ENCODE peak calls at places on chromosome 14, in six cellular contexts. I is testis, N is upper lobe of left lung, J is ovary, Z is H54, X is endothelial cell of umbilical vein. M is an unnamed sample.

GRCh38 chr14:86532219-86532618 is 1002.3 kb downstream of the FLRT2 start:
- DNase-seq in I (no peak), N (no peak), J (no peak), Z (no peak), X (no peak), M (no peak)

GRCh38 chr14:34710744-34711143 is 3.6 kb downstream of the CFL2 start:
- DNase-seq in I (no peak), N (no peak), J (no peak), Z (no peak), X (peak), M (no peak)

GRCh38 chr14:67814826-67815225 is 1.6 kb downstream of the ZFYVE26 start:
- DNase-seq in I (no peak), N (no peak), J (no peak), Z (no peak), X (no peak), M (peak)

GRCh38 chr14:27995688-27996087 is 770.9 kb upstream of the FOXG1 start:
- DNase-seq in I (no peak), N (peak), J (no peak), Z (no peak), X (no peak), M (no peak)

GRCh38 chr14:103023881-103024473 is 33.4 kb downstream of the CDC42BPB start:
- DNase-seq in I (no peak), N (no peak), J (no peak), Z (peak), X (peak), M (no peak)

GRCh38 chr14:102928412-102929348 is 6.2 kb downstream of the AMN start:
- DNase-seq in I (peak), N (peak), J (peak), Z (no peak), X (peak), M (peak)

GRCh38 chr14:38718519-38718918 is 384.5 kb downstream of the SEC23A start:
- DNase-seq in I (no peak), N (no peak), J (no peak), Z (no peak), X (peak), M (no peak)

GRCh38 chr14:88749139-88749538 is 43.6 kb downstream of the EML5 start:
- DNase-seq in I (no peak), N (no peak), J (no peak), Z (no peak), X (no peak), M (no peak)

GRCh38 chr14:21093769-21094681 is 4.4 kb downstream of the ZNF219 start:
- DNase-seq in I (no peak), N (no peak), J (no peak), Z (no peak), X (no peak), M (no peak)

GRCh38 chr14:31172084-31172483 is 35.5 kb downstream of the HECTD1 start:
- DNase-seq in I (no peak), N (no peak), J (no peak), Z (no peak), X (no peak), M (no peak)

GRCh38 chr14:52547526-52547925 is 4.8 kb downstream of the TXNDC16 start:
- DNase-seq in I (no peak), N (no peak), J (no peak), Z (no peak), X (no peak), M (peak)

DNA sequence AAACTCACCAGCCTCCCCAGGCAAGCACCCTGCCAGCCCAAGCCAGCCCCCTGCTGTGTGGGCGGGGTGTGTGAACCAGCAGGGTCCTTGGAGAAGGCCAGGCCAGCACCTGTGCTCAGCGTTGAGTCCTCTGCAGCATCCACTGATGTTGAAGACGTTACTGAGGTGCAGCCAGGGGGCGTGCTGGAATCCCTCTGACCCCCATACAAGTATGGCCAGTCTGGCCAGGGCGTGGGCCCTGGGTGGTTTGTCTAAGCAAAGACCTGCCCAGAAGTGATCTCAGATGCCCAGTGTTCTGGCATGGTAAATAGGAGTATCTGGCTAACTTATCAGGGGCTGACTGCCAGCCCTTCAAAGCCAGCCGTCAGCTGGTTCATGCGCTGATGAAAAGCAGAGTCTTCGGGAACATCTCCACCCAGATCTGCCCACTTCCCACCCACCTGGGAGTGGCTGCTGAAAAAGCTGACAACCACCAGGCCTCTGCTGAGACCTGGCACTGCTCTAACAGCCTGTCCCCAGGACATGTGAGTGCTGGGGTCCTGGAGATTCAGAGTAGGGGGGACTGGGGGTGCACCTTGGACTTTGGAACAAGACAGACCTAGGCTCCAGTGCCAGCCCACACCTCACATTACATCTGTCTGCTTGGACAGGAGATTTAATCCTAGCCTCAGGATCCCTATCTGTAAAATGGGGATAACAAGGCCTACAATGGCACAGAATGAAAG is 41.1 kb downstream of the ACTN1 start:
- DNase-seq in I (no peak), N (no peak), J (no peak), Z (no peak), X (peak), M (no peak)
- TF ChIP-seq POLR2A in I (no peak), N (no peak), J (no peak), Z (no peak), X (no peak), M (no peak)

GRCh38 chr14:64504310-64504896 is at the start of gene ZBTB1:
- DNase-seq in I (peak), N (peak), J (peak), Z (peak), X (peak), M (peak)

GRCh38 chr14:64506751-64507150 is 2.2 kb downstream of the ZBTB1 start:
- DNase-seq in I (no peak), N (no peak), J (no peak), Z (no peak), X (no peak), M (no peak)

GRCh38 chr14:64503434-64504309 is at the start of gene ZBTB25:
- DNase-seq in I (peak), N (peak), J (peak), Z (peak), X (peak), M (peak)

GRCh38 chr14:64503184-64503433 is 529 bp downstream of the ZBTB25 start:
- DNase-seq in I (no peak), N (no peak), J (no peak), Z (no peak), X (no peak), M (no peak)

GRCh38 chr14:64504897-64505771 is 564 bp downstream of the ZBTB1 start:
- DNase-seq in I (peak), N (peak), J (peak), Z (peak), X (peak), M (peak)
- TF ChIP-seq POLR2A in I (no peak), N (peak), J (peak), Z (no peak), X (peak), M (no peak)

DNA sequence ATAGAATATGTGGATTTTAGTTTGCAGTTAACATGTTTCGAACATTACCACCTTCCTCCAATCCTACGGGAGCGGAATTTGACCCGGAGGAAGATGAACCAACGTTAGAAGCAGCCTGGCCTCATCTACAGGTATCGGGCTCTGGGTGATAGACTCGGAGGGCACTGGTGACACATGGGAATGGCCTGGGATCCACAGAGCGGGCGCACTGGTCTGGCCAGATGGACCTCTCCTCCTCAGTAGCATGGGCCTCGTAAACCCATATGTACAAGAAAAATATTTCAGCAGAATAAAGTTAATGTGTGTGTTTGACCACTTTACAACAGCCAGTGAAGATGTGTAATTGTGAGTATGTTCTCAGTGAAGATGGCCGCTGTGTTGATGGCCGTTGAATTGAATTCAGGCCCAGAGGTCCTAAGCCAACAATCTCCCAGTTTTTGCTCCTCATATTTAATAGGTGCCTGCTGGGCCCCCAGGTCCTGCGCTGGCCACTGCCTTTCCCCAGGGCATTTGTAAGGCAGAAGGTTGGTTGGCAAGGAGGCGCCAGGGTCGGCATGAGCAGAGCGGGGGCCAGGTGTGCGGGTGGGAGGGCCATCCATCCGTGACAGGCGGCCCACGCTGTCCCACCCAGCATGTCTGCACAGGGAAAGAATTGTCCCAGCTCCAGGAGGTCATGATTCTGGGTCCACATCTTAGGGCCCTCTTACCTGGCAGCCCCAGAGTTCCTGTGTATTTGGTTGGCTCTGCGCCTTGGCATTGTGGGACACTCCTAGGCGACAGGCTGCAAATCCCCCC is 82.0 kb upstream of the DYNC1H1 start:
- DNase-seq in I (no peak), N (no peak), J (no peak), Z (no peak), X (no peak), M (no peak)
- TF ChIP-seq POLR2A in I (no peak), N (no peak), J (no peak), Z (no peak), X (no peak), M (no peak)

GRCh38 chr14:55127491-55127951 is 1.5 kb upstream of the LGALS3 start:
- DNase-seq in I (no peak), N (no peak), J (no peak), Z (peak), X (no peak), M (no peak)

GRCh38 chr14:55124774-55125372 is 4.2 kb upstream of the LGALS3 start:
- DNase-seq in I (no peak), N (no peak), J (no peak), Z (no peak), X (no peak), M (peak)

GRCh38 chr14:55126932-55127490 is 2.0 kb upstream of the LGALS3 start:
- DNase-seq in I (no peak), N (no peak), J (no peak), Z (no peak), X (no peak), M (no peak)

GRCh38 chr14:55126089-55126488 is 3.0 kb upstream of the LGALS3 start:
- DNase-seq in I (no peak), N (no peak), J (no peak), Z (no peak), X (no peak), M (no peak)

GRCh38 chr14:55125403-55125802 is 3.6 kb upstream of the LGALS3 start:
- DNase-seq in I (no peak), N (peak), J (no peak), Z (no peak), X (no peak), M (peak)
- TF ChIP-seq POLR2A in I (no peak), N (peak), J (no peak), Z (no peak), X (no peak), M (peak)

DNA sequence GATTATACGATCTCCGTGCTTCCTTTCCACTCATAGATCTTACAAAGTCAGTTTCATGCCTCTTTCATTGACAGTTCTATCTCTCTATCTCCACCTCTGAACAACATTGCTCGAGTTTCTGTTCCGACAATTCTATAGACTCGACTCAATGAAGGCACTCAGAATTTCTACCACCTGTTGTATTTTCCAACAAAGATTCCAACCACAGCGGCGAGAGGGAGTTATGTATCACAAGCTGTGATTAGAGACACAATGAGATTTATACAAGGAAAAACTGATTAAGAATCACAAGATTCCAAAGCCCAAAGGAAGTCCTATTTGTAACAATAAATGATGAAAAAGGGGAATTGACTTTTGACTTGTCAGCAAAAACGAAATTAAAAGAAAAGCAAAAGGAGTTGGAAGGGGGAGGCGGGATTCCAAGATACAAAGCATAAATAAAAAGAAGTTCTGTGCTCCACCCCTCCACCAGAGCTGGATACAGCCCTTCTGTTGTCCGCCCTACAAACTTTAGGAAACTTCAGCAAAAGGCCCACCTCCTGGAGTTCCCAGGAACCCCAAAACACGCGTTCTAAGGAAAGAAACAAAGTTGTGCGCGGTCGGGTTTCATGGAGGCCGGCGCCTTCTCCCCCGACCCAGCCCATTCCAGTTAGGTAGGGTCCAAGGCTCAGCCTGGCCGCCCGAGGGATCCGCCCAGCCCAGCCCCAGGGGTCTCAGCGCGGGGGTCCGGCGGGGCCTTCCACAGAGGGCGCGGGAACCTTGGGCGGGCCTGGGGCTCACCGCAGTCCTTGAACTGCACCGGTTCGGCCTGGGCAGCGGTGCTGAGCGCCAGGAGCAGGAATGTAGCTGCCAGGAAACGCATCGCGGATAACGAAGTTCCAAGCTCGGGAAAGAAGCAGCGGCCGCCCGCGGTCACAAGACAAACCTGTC is at the start of gene NPC2:
- DNase-seq in I (no peak), N (no peak), J (no peak), Z (no peak), X (peak), M (peak)
- TF ChIP-seq POLR2A in I (peak), N (peak), J (peak), Z (peak), X (peak), M (no peak)

M was measured in erythroblast.